ENCODE peak calls at places on chromosomes 7 and 10, in nine cellular contexts. One of them, this sample, is unnamed.

GRCh38 chr10:35643976-35644799 is 2.1 kb upstream of the FZD8 start:
- DNase-seq in sigmoid colon: no peak
- DNase-seq in spleen: no peak
- DNase-seq in prostate gland: no peak
- DNase-seq in heart left ventricle: no peak
- DNase-seq in stomach: no peak
- DNase-seq in uterus: no peak
- DNase-seq in ovary: no peak
- DNase-seq in A549: no peak
- DNase-seq in this sample: no peak

GRCh38 chr7:15837627-15838026 is 151.1 kb upstream of the MEOX2 start:
- DNase-seq in heart left ventricle: no peak
- DNase-seq in sigmoid colon: no peak
- DNase-seq in prostate gland: no peak
- DNase-seq in spleen: no peak
- DNase-seq in ovary: no peak
- DNase-seq in stomach: no peak
- DNase-seq in uterus: no peak
- DNase-seq in A549: no peak
- DNase-seq in this sample: peak

GRCh38 chr7:134458806-134459698 is at the start of gene AKR1B1:
- DNase-seq in ovary: peak
- DNase-seq in spleen: peak
- DNase-seq in uterus: peak
- DNase-seq in sigmoid colon: peak
- DNase-seq in heart left ventricle: peak
- DNase-seq in A549: peak
- DNase-seq in stomach: peak
- DNase-seq in prostate gland: peak
- DNase-seq in this sample: peak

GRCh38 chr10:85608706-85609105 is 757.9 kb downstream of the GRID1 start:
- DNase-seq in ovary: no peak
- DNase-seq in prostate gland: no peak
- DNase-seq in sigmoid colon: no peak
- DNase-seq in uterus: no peak
- DNase-seq in heart left ventricle: no peak
- DNase-seq in stomach: no peak
- DNase-seq in spleen: no peak
- DNase-seq in A549: no peak
- DNase-seq in this sample: peak

GRCh38 chr7:35424869-35425495 is 171.1 kb upstream of the TBX20 start:
- DNase-seq in spleen: peak
- DNase-seq in prostate gland: peak
- DNase-seq in A549: peak
- DNase-seq in uterus: peak
- DNase-seq in heart left ventricle: peak
- DNase-seq in sigmoid colon: no peak
- DNase-seq in stomach: peak
- DNase-seq in ovary: peak
- DNase-seq in this sample: no peak

GRCh38 chr10:91077549-91078017 is 142.9 kb upstream of the PCGF5 start:
- DNase-seq in A549: no peak
- DNase-seq in uterus: peak
- DNase-seq in heart left ventricle: peak
- DNase-seq in sigmoid colon: no peak
- DNase-seq in stomach: peak
- DNase-seq in ovary: peak
- DNase-seq in prostate gland: peak
- DNase-seq in spleen: peak
- DNase-seq in this sample: no peak

GRCh38 chr7:105877736-105878135 is 1.3 kb upstream of the ATXN7L1 start:
- DNase-seq in heart left ventricle: no peak
- DNase-seq in spleen: no peak
- DNase-seq in prostate gland: no peak
- DNase-seq in sigmoid colon: no peak
- DNase-seq in uterus: no peak
- DNase-seq in ovary: no peak
- DNase-seq in stomach: no peak
- DNase-seq in A549: no peak
- DNase-seq in this sample: no peak

GRCh38 chr10:20144268-20144667 is 328.0 kb downstream of the PLXDC2 start:
- DNase-seq in uterus: no peak
- DNase-seq in A549: no peak
- DNase-seq in sigmoid colon: no peak
- DNase-seq in stomach: no peak
- DNase-seq in ovary: no peak
- DNase-seq in heart left ventricle: no peak
- DNase-seq in spleen: no peak
- DNase-seq in prostate gland: no peak
- DNase-seq in this sample: no peak

GRCh38 chr10:103619424-103620356 is 126.2 kb downstream of the NEURL1 start:
- DNase-seq in prostate gland: no peak
- DNase-seq in sigmoid colon: no peak
- DNase-seq in spleen: no peak
- DNase-seq in ovary: no peak
- DNase-seq in A549: no peak
- DNase-seq in stomach: no peak
- DNase-seq in uterus: no peak
- DNase-seq in heart left ventricle: no peak
- DNase-seq in this sample: no peak

GRCh38 chr10:26214004-26214403 is 2.6 kb upstream of the GAD2 start:
- DNase-seq in uterus: no peak
- DNase-seq in prostate gland: no peak
- DNase-seq in A549: no peak
- DNase-seq in heart left ventricle: no peak
- DNase-seq in spleen: no peak
- DNase-seq in sigmoid colon: no peak
- DNase-seq in ovary: no peak
- DNase-seq in stomach: no peak
- DNase-seq in this sample: no peak

GRCh38 chr10:31669367-31669766 is 259.3 kb downstream of the ARHGAP12 start:
- DNase-seq in heart left ventricle: no peak
- DNase-seq in uterus: no peak
- DNase-seq in prostate gland: peak
- DNase-seq in sigmoid colon: no peak
- DNase-seq in stomach: no peak
- DNase-seq in spleen: no peak
- DNase-seq in A549: no peak
- DNase-seq in ovary: no peak
- DNase-seq in this sample: no peak

GRCh38 chr7:13742719-13743640 is 246.5 kb downstream of the ETV1 start:
- DNase-seq in heart left ventricle: no peak
- DNase-seq in ovary: no peak
- DNase-seq in uterus: no peak
- DNase-seq in stomach: peak
- DNase-seq in prostate gland: peak
- DNase-seq in sigmoid colon: no peak
- DNase-seq in spleen: no peak
- DNase-seq in A549: no peak
- DNase-seq in this sample: no peak

GRCh38 chr10:15122477-15123030 is 25.4 kb downstream of the RPP38 start:
- DNase-seq in stomach: no peak
- DNase-seq in uterus: no peak
- DNase-seq in A549: no peak
- DNase-seq in spleen: no peak
- DNase-seq in ovary: no peak
- DNase-seq in prostate gland: no peak
- DNase-seq in sigmoid colon: no peak
- DNase-seq in heart left ventricle: no peak
- DNase-seq in this sample: no peak

GRCh38 chr10:131727612-131728011 is 173.2 kb upstream of the PPP2R2D start:
- DNase-seq in prostate gland: no peak
- DNase-seq in uterus: no peak
- DNase-seq in spleen: peak
- DNase-seq in A549: no peak
- DNase-seq in stomach: peak
- DNase-seq in sigmoid colon: peak
- DNase-seq in ovary: peak
- DNase-seq in heart left ventricle: no peak
- DNase-seq in this sample: peak

GRCh38 chr7:124796771-124797170 is 31.2 kb upstream of the GPR37 start:
- DNase-seq in heart left ventricle: no peak
- DNase-seq in A549: no peak
- DNase-seq in uterus: no peak
- DNase-seq in spleen: no peak
- DNase-seq in sigmoid colon: no peak
- DNase-seq in stomach: no peak
- DNase-seq in prostate gland: no peak
- DNase-seq in ovary: no peak
- DNase-seq in this sample: no peak

GRCh38 chr10:100669616-100670015 is 75.8 kb upstream of the PAX2 start:
- DNase-seq in uterus: no peak
- DNase-seq in spleen: no peak
- DNase-seq in prostate gland: no peak
- DNase-seq in A549: no peak
- DNase-seq in sigmoid colon: no peak
- DNase-seq in stomach: no peak
- DNase-seq in heart left ventricle: no peak
- DNase-seq in ovary: no peak
- DNase-seq in this sample: no peak
- H3K4me3 ChIP-seq in uterus: no peak
- H3K4me3 ChIP-seq in spleen: no peak
- H3K4me3 ChIP-seq in prostate gland: no peak
- H3K4me3 ChIP-seq in A549: no peak
- H3K4me3 ChIP-seq in sigmoid colon: no peak
- H3K4me3 ChIP-seq in stomach: no peak
- H3K4me3 ChIP-seq in heart left ventricle: no peak
- H3K4me3 ChIP-seq in ovary: no peak
- H3K4me3 ChIP-seq in this sample: no peak

DNA sequence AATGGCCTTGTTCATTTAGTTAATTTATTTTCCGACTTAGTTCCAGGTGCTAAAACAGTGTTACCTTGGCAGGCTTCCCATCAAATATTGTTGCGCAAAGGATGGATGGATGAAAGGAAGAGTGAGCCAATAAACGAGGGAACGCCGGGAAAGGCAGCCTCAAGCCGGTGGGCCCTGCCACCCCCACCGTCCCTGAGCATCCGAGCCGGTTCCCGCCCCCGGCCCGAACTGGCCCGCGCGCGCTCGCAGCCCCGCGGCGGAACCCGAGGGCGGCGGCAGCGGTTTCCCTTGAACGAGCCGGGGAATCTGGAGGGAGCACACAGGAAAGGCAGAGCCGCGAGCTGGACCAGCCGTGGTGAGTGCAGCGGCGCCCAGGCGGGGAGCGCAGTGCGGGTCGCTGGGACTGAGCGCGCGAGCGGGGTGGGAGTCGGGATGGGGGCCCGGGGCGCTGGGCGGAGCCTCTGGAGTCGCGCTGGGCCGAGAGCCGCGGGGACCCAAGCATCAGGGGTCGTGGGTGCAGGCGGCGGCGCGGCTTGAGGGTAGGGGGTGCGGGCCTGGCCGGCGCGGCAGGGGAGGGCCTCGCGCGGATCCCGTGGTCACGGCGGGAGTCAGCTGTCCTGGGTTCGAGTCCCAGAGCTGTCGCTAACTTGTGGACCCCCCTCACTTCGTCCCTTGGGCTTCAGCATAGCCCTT is at the start of gene AGK:
- DNase-seq in stomach: peak
- DNase-seq in uterus: peak
- DNase-seq in spleen: peak
- DNase-seq in sigmoid colon: peak
- DNase-seq in A549: peak
- DNase-seq in prostate gland: peak
- DNase-seq in ovary: peak
- DNase-seq in heart left ventricle: peak
- DNase-seq in this sample: peak
- TF ChIP-seq POLR2A in stomach: no peak
- TF ChIP-seq POLR2A in uterus: no peak
- TF ChIP-seq POLR2A in spleen: no peak
- TF ChIP-seq POLR2A in sigmoid colon: no peak
- TF ChIP-seq POLR2A in A549: peak
- TF ChIP-seq POLR2A in prostate gland: no peak
- TF ChIP-seq POLR2A in ovary: no peak
- TF ChIP-seq POLR2A in heart left ventricle: no peak
- TF ChIP-seq POLR2A in this sample: no peak

DNA sequence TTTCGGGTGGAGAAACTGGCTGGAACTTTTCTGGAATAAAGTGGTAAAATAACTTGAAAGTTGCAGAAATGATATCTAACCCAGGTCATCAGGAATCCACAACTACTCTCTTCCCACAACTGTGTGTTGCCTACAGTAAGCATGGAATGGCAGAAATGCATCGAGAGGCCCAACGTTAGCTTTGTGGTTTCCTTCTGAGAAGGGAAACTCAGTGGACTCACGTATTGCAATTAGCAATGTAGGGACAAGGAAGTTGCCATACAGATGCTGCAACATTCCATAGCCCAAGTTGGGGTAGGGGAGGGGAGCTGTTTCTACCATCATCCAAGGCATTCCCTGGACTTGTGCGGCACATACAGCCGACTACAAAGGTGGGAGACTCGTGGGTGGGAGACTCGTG is 1.9 kb downstream of the PON1 start:
- DNase-seq in sigmoid colon: no peak
- DNase-seq in stomach: no peak
- DNase-seq in heart left ventricle: no peak
- DNase-seq in ovary: no peak
- DNase-seq in uterus: no peak
- DNase-seq in spleen: no peak
- DNase-seq in A549: no peak
- DNase-seq in prostate gland: no peak
- DNase-seq in this sample: no peak
- H3K4me3 ChIP-seq in sigmoid colon: no peak
- H3K4me3 ChIP-seq in stomach: no peak
- H3K4me3 ChIP-seq in heart left ventricle: no peak
- H3K4me3 ChIP-seq in ovary: no peak
- H3K4me3 ChIP-seq in uterus: no peak
- H3K4me3 ChIP-seq in spleen: no peak
- H3K4me3 ChIP-seq in A549: no peak
- H3K4me3 ChIP-seq in prostate gland: no peak
- H3K4me3 ChIP-seq in this sample: no peak

DNA sequence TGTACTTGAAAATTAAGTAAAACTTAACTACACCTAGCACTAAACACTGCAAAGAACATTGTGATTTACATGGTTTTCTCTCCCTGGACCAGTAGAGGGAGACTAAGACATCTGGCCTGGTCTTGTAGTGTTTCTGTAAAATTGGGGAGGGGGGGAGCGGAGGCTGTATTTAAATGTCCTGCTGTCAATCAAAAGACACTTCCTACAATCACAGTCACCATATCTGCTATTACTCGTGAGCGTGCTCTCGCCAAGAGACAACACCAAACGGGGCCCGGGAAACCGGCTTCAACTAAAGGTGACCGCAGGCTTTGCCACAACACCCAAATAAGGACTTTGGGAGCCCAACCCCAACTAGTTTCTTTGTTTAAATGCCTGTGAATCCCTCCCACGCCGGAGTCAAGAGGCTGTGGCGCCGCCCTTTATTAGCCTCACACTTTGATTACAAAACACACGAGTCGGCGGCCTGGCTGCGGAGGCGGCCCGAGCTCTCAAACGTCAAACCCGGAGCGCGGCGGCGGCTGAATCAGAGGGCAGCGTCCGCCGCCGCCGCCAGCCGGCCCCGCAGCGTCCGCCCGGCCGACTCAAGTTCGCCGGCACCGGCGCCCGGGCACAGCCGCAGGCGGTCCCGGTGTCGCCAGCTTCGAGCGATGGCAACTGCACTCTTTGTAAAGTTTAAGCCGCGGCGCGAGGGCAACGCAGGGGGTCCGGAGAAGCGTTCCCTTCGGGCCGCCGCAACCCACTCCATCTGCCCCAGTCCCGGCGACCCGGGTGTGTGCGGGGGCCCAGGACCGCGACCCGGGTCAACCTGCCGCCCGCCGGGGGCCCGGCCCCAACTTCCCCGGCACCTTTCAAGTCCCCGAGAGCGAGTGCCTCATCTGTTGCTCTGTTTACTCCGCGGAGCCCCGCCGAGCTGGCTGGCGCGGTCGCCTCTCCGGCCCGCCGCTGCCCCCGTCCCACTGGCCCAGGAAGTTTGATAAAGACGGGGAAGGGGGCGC is 1.3 kb downstream of the KDM7A start:
- DNase-seq in ovary: peak
- DNase-seq in prostate gland: peak
- DNase-seq in spleen: peak
- DNase-seq in sigmoid colon: peak
- DNase-seq in uterus: peak
- DNase-seq in A549: peak
- DNase-seq in heart left ventricle: peak
- DNase-seq in stomach: peak
- DNase-seq in this sample: peak
- TF ChIP-seq POLR2A in ovary: peak
- TF ChIP-seq POLR2A in prostate gland: peak
- TF ChIP-seq POLR2A in spleen: peak
- TF ChIP-seq POLR2A in sigmoid colon: peak
- TF ChIP-seq POLR2A in uterus: peak
- TF ChIP-seq POLR2A in A549: no peak
- TF ChIP-seq POLR2A in heart left ventricle: peak
- TF ChIP-seq POLR2A in stomach: peak
- TF ChIP-seq POLR2A in this sample: no peak